ENCODE peak calls at places on chromosomes 16 and 17, in six cellular contexts. Z, W, H, J, I and V are unnamed samples.

GRCh38 chr17:59752922-59753321 is 45.5 kb downstream of the VMP1 start:
- DNase-seq in Z (no peak), W (no peak), H (no peak), J (no peak), I (no peak), V (no peak)

GRCh38 chr16:74522160-74522559 is 84.8 kb downstream of the GLG1 start:
- DNase-seq in Z (peak; percentile 16), W (no peak), H (no peak), J (no peak), I (no peak), V (no peak)

GRCh38 chr17:50352693-50353599 is 7.0 kb downstream of the XYLT2 start:
- DNase-seq in Z (no peak), W (no peak), H (no peak), J (no peak), I (no peak), V (no peak)

GRCh38 chr16:89093602-89094251 is at the start of gene ACSF3:
- DNase-seq in Z (peak; percentile 41), W (peak; percentile 68), H (peak; percentile 87), J (no peak), I (no peak), V (peak; percentile 95)

GRCh38 chr17:34706029-34706428 is 126.6 kb downstream of the TMEM132E start:
- DNase-seq in Z (peak; percentile 1), W (no peak), H (peak; percentile 24), J (no peak), I (no peak), V (no peak)

GRCh38 chr17:28675485-28675884 is 13.5 kb downstream of the SUPT6H start:
- DNase-seq in Z (peak; percentile 52), W (no peak), H (no peak), J (no peak), I (no peak), V (no peak)

GRCh38 chr16:81493755-81494433 is 49.3 kb downstream of the CMIP start:
- DNase-seq in Z (peak; percentile 94), W (peak; percentile 83), H (peak; percentile 84), J (no peak), I (peak; percentile 21), V (no peak)

GRCh38 chr17:66200685-66201092 is 8.8 kb upstream of the CEP112 start:
- DNase-seq in Z (peak; percentile 83), W (peak; percentile 77), H (peak; percentile 37), J (no peak), I (no peak), V (peak; percentile 75)

GRCh38 chr16:1469693-1470201 is 5.1 kb downstream of the CLCN7 start:
- DNase-seq in Z (no peak), W (no peak), H (no peak), J (no peak), I (no peak), V (no peak)

GRCh38 chr16:86966781-86967180 is 350.4 kb downstream of the C16orf95 start:
- DNase-seq in Z (no peak), W (no peak), H (no peak), J (no peak), I (no peak), V (no peak)

GRCh38 chr16:68506331-68507053 is 32.6 kb upstream of the ZFP90 start:
- DNase-seq in Z (peak; percentile 8), W (no peak), H (no peak), J (no peak), I (no peak), V (no peak)

GRCh38 chr16:85027349-85027967 is at the start of gene KIAA0513:
- DNase-seq in Z (peak; percentile 90), W (peak; percentile 86), H (peak; percentile 100), J (peak; percentile 65), I (peak; percentile 73), V (peak; percentile 100)

GRCh38 chr17:17999364-18000007 is 26.8 kb downstream of the DRC3 start:
- DNase-seq in Z (peak; percentile 50), W (no peak), H (no peak), J (no peak), I (no peak), V (no peak)

GRCh38 chr17:55056530-55056929 is 88.0 kb downstream of the STXBP4 start:
- DNase-seq in Z (no peak), W (no peak), H (no peak), J (no peak), I (no peak), V (peak; percentile 13)

GRCh38 chr17:3534881-3535252 is 22.7 kb downstream of the TRPV3 start:
- DNase-seq in Z (peak; percentile 10), W (peak; percentile 54), H (no peak), J (no peak), I (no peak), V (no peak)

GRCh38 chr17:47801176-47801765 is 20.3 kb downstream of the OSBPL7 start:
- DNase-seq in Z (no peak), W (no peak), H (no peak), J (no peak), I (no peak), V (no peak)

GRCh38 chr17:78759203-78759968 is 22.7 kb downstream of the CYTH1 start:
- DNase-seq in Z (peak; percentile 43), W (no peak), H (no peak), J (no peak), I (no peak), V (peak; percentile 58)

GRCh38 chr17:18960803-18961511 is 9.0 kb downstream of the SLC5A10 start:
- DNase-seq in Z (peak; percentile 50), W (peak; percentile 90), H (peak; percentile 78), J (peak; percentile 44), I (peak; percentile 50), V (peak; percentile 93)

GRCh38 chr17:78738245-78738644 is 43.8 kb downstream of the CYTH1 start:
- DNase-seq in Z (no peak), W (no peak), H (no peak), J (no peak), I (no peak), V (no peak)

GRCh38 chr17:74118504-74118903 is 85.0 kb upstream of the RPL38 start:
- DNase-seq in Z (no peak), W (peak; percentile 41), H (no peak), J (no peak), I (peak; percentile 54), V (peak; percentile 71)

GRCh38 chr17:73359255-73359816 is 47.5 kb upstream of the CDC42EP4 start:
- DNase-seq in Z (no peak), W (no peak), H (no peak), J (no peak), I (no peak), V (no peak)

GRCh38 chr16:50530277-50531236 is 17.6 kb upstream of the NKD1 start:
- DNase-seq in Z (no peak), W (no peak), H (no peak), J (no peak), I (no peak), V (no peak)

GRCh38 chr16:4323845-4324478 is 8.1 kb downstream of the GLIS2 start:
- DNase-seq in Z (peak; percentile 42), W (peak; percentile 79), H (peak; percentile 67), J (no peak), I (no peak), V (peak; percentile 79)
- TF ChIP-seq RFX5 in Z (no peak), W (no peak), H (no peak), J (no peak), I (no peak), V (no peak)

GRCh38 chr17:82343560-82343959 is 10.0 kb upstream of the SECTM1 start:
- DNase-seq in Z (no peak), W (no peak), H (no peak), J (no peak), I (no peak), V (no peak)

GRCh38 chr17:82342361-82343079 is 9.0 kb upstream of the SECTM1 start:
- DNase-seq in Z (no peak), W (no peak), H (no peak), J (no peak), I (no peak), V (no peak)

GRCh38 chr17:82346342-82347300 is 12.4 kb upstream of the TEX19 start:
- DNase-seq in Z (no peak), W (no peak), H (no peak), J (no peak), I (no peak), V (no peak)

GRCh38 chr17:82345151-82345976 is 11.8 kb upstream of the SECTM1 start:
- DNase-seq in Z (no peak), W (no peak), H (peak; percentile 86), J (no peak), I (no peak), V (no peak)

DNA sequence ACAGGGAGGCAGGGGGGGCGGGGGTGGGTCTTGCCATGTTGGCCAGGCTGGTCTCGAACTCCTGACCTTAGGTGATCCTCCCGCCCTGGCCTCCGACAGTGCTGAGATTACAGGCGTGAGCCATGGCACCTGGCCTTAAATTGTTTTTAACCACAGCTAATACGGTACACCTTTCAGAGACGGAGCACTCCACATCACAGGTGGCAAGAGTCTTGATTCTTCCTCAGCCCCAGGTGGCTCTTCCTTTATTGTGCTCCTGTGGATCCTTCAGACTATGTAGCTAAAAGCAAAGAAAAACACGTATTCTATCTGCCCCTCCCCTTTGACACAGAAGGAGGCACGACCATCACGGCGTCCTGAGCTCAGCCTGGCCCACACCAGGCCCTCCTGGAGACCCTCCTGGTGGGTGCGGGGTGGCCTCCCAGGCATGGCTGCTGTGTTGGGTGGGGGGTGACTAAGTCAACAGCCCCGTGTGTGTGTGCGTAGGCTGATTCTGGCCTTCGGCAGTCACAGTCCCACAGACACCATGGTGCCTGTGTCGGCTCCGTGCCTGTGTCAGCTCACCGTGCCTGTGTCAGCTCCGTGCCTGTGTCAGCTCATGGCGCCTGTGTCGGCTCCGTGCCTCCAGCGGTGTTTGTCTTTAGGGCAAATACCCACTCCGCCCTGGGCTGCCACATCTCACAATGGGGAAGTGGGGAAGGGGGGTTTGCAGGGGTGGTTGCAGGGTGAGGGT is 10.8 kb upstream of the SECTM1 start:
- DNase-seq in Z (no peak), W (no peak), H (no peak), J (no peak), I (no peak), V (no peak)
- TF ChIP-seq RFX5 in Z (no peak), W (no peak), H (no peak), J (no peak), I (no peak), V (no peak)

DNA sequence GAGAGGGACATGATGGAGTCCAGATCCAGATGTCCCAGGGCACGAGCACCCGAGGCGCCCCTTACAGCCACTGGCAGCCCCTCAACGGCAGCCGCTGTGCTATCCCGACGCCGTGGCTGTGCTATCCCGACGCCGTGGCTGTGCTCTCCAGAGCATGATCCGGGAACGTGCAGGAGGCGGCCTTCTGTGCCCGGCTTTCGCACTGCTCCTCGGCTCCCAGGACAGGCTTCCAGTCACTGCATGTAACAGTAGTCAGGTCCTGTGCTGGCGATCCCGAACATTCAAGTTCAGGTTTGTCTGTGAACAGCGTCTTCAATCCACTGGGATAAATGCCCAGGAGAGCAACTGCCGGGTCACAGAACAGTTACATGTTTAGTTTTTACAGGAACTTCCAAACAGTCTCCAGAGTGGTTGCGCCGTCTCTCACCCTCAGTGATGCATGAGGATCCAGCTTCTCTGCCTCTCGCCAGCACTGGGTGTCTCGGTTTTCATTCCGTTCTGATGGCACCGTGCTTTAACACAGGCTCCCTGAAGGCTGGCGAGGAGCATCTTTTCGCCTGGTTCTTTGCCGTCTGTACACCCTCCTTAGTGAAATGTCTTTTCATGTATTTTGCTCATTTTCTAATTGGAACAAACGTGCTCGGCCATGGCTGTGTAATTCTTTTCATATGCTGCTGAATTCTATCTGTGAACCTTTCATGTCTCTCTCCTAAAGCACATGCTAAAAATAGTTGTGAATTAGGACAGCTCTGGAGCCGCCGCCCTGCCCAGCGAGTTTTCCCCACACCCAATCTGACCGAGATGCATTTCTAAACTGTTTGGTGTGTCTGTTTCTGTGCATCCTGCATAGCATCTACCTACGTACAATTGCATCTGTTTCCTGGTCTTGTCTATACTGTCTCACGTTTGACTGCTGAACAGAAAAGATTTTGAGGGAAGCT is 72.6 kb upstream of the METRNL start:
- DNase-seq in Z (no peak), W (no peak), H (no peak), J (no peak), I (no peak), V (peak; percentile 15)
- TF ChIP-seq RFX5 in Z (no peak), W (no peak), H (no peak), J (no peak), I (no peak), V (no peak)

GRCh38 chr17:10349403-10349802 is 23.4 kb downstream of the MYH13 start:
- DNase-seq in Z (no peak), W (no peak), H (no peak), J (no peak), I (no peak), V (peak; percentile 11)
- TF ChIP-seq RFX5 in Z (no peak), W (no peak), H (no peak), J (no peak), I (no peak), V (no peak)